ENCODE peak calls at places on chromosomes 1 and 21, in eight cellular contexts. P, N, H, Z, M, A, I and V are unnamed samples.

GRCh38 chr1:100354971-100355394 is 2.7 kb downstream of the CDC14A start:
- DNase-seq in P (no peak), N (peak; percentile 39), H (peak; percentile 29), Z (peak; percentile 74), M (peak; percentile 80), A (peak; percentile 35), I (no peak), V (peak; percentile 80)

GRCh38 chr1:119935915-119936314 is 39.6 kb upstream of the ADAM30 start:
- DNase-seq in P (no peak), N (no peak), H (no peak), Z (no peak), M (no peak), A (no peak), I (no peak), V (no peak)

GRCh38 chr1:57996400-57996799 is 550.1 kb downstream of the OMA1 start:
- DNase-seq in P (no peak), N (no peak), H (no peak), Z (no peak), M (no peak), A (no peak), I (no peak), V (no peak)

GRCh38 chr1:237058470-237058869 is 16.5 kb downstream of the RYR2 start:
- DNase-seq in P (no peak), N (no peak), H (no peak), Z (no peak), M (no peak), A (no peak), I (no peak), V (no peak)

GRCh38 chr1:60130703-60131102 is 57.1 kb upstream of the C1orf87 start:
- DNase-seq in P (peak; percentile 79), N (no peak), H (no peak), Z (no peak), M (no peak), A (no peak), I (no peak), V (peak; percentile 4)

GRCh38 chr21:29098156-29098555 is 24.7 kb upstream of the CCT8 start:
- DNase-seq in P (peak; percentile 27), N (no peak), H (no peak), Z (no peak), M (no peak), A (no peak), I (no peak), V (no peak)

GRCh38 chr1:112527266-112528010 is 18.7 kb downstream of the WNT2B start:
- DNase-seq in P (peak; percentile 50), N (peak; percentile 32), H (no peak), Z (no peak), M (no peak), A (no peak), I (no peak), V (no peak)

GRCh38 chr1:50047916-50048694 is 24.4 kb upstream of the AGBL4 start:
- DNase-seq in P (no peak), N (peak; percentile 86), H (no peak), Z (no peak), M (peak; percentile 1), A (no peak), I (peak; percentile 87), V (no peak)

GRCh38 chr1:8463144-8463927 is 145.4 kb downstream of the SLC45A1 start:
- DNase-seq in P (peak; percentile 67), N (no peak), H (peak; percentile 42), Z (peak; percentile 45), M (no peak), A (no peak), I (peak; percentile 60), V (peak; percentile 44)

GRCh38 chr1:125064481-125064880 is 3879.7 kb downstream of the SRGAP2C start:
- DNase-seq in P (no peak), N (no peak), H (no peak), Z (no peak), M (no peak), A (no peak), I (no peak), V (no peak)

GRCh38 chr21:37374026-37374425 is 7.5 kb downstream of the DYRK1A start:
- DNase-seq in P (peak; percentile 51), N (no peak), H (no peak), Z (no peak), M (no peak), A (no peak), I (no peak), V (peak; percentile 94)

GRCh38 chr1:197768014-197768413 is 7.3 kb downstream of the DENND1B start:
- DNase-seq in P (no peak), N (no peak), H (no peak), Z (no peak), M (no peak), A (no peak), I (no peak), V (no peak)

GRCh38 chr1:147736847-147737246 is 23.6 kb downstream of the GJA5 start:
- DNase-seq in P (no peak), N (no peak), H (no peak), Z (no peak), M (no peak), A (no peak), I (no peak), V (no peak)

DNA sequence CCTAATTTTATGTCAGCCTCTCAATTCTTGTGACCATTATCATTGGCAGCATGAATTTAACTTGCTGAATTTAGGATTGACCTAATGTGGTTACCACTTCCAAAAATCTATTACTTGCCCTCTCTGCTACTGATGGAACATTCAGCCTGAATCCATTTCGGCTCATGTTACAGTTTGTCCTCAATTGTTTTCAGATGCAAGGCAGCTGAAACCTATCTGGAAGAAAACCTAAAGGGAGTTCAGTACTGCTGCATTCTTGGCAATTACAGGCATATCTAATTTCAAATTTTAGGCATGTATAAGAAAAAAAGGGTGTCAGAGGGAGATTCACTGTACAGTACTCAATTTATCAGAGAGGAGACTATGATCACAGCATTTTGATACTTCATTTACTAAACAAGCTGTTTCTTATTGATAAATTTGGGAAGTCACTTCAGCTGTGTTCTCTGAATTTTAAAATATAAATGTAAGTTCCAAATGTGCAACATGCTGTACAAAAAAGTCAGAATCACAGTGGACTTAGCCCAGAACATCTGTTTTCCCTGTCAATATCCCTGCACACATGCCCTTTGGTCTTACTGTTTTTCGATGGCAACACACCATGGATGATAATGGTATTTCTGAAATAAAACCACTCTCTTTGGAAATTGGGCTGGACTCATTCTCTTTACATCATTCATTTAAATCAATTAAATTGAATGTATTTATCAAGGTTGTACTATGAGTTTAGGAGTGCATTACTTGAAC is 651.6 kb upstream of the ADGRL4 start:
- DNase-seq in P (no peak), N (peak; percentile 29), H (no peak), Z (no peak), M (peak; percentile 21), A (no peak), I (no peak), V (no peak)
- TF ChIP-seq EZH2phosphoT487 in P (no peak), N (no peak), H (no peak), Z (no peak), M (no peak), A (no peak), I (no peak), V (no peak)

GRCh38 chr21:35363458-35363857 is 314.4 kb upstream of the RUNX1 start:
- DNase-seq in P (no peak), N (no peak), H (no peak), Z (no peak), M (no peak), A (no peak), I (no peak), V (no peak)

GRCh38 chr21:35361984-35362383 is 312.9 kb upstream of the RUNX1 start:
- DNase-seq in P (no peak), N (no peak), H (no peak), Z (no peak), M (no peak), A (no peak), I (no peak), V (no peak)

GRCh38 chr21:35359076-35359475 is 310.0 kb upstream of the RUNX1 start:
- DNase-seq in P (peak; percentile 13), N (no peak), H (no peak), Z (no peak), M (no peak), A (no peak), I (no peak), V (no peak)

GRCh38 chr21:35358008-35358407 is 308.9 kb upstream of the RUNX1 start:
- DNase-seq in P (peak; percentile 45), N (no peak), H (no peak), Z (no peak), M (no peak), A (no peak), I (no peak), V (no peak)

DNA sequence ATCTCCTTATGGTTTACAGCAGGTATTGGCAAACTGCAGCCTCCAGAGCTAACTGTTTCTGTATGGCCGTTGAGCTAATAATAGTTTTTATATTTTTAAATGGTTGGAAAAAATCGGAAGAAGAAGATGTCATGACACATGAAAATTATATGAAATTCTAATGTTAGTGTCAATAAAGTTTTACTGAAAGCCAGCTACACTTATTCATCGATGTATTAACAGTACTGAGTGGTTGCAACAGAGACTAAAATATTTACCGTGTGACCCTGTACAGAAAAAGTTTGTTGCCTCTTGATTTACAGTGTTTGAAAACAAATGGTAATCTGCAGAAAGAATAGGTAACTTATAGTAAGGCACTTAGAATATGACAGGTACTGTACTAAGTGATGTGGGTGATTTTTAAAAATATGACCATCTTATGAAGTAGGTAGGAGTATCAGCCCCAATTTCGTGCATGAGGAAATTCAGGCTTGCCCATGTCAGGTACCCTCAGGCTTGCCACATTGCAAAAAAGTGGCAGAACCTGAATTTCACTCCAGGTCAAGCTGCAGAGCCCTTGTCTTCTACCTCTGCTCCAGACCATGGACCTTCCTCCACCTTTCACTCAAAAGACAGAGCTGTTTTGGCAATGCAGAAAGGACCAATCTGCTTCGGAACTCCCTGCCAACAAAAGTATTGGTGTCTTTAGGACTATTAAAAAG is 311.9 kb upstream of the RUNX1 start:
- DNase-seq in P (no peak), N (no peak), H (no peak), Z (no peak), M (no peak), A (no peak), I (no peak), V (no peak)
- H3K4me3 ChIP-seq in P (no peak overlapping the region), N (no peak overlapping the region), H (no peak overlapping the region), Z (no peak overlapping the region), M (no peak overlapping the region), A (no peak overlapping the region), I (no peak overlapping the region), V (no peak overlapping the region)

DNA sequence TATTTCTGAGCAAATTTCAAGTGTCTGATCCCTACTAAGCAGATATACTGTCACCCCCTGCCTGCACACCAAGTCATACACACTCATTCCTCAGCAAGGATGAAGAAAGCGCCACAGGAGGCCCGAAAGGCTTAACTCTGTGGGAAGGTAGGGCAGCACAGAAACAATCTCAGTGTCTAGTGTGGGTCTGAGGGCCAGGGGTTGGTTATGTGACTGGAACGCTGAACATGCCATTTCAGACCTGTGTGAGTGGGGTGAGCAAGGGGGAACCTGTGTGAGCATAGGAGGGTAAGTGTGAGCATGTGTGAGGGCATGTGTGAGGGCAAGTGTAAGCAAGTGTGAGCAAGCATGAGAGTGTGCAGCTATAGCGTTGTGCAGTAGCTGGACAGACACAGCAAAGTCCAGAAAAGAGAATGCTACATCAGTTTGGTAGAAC is 6.2 kb downstream of the ITPKB start:
- DNase-seq in P (no peak), N (no peak), H (no peak), Z (no peak), M (peak; percentile 37), A (peak; percentile 5), I (no peak), V (no peak)
- H3K4me2 ChIP-seq in P (no peak overlapping the region), N (no peak overlapping the region), H (peak overlapping the region; percentile 85), Z (peak overlapping the region; percentile 11), M (peak overlapping the region; percentile 21), A (peak overlapping the region; percentile 25), I (no peak overlapping the region), V (no peak overlapping the region)

DNA sequence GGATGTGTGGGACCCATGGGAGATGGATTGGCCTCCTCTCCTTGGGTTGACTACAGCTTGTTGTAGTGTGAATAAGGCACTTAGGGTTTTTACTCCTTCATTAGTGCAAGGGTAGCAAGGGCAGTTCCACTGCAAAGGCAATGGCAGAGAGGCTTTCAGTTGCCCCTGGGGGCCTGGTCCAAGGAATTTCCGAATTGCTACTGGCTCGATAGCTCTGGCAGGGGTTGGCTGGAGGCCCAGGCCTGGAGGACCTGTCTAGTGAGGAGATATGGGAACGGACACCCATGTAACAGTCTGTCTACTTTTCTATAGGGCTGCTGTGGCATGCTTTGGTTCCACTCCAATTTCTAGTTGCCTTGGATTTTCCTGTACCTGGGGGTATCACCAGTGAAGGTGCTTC is 218.9 kb upstream of the C1orf105 start:
- DNase-seq in P (no peak), N (no peak), H (no peak), Z (no peak), M (no peak), A (no peak), I (no peak), V (no peak)
- TF ChIP-seq EZH2phosphoT487 in P (no peak), N (no peak), H (no peak), Z (no peak), M (no peak), A (no peak), I (no peak), V (no peak)